ENCODE peak calls at places on chromosomes 7 and 10, in six cellular contexts. L, A, D, C, O and G are unnamed samples.

GRCh38 chr7:69365588-69366241 is 232.6 kb upstream of the AUTS2 start:
- DNase-seq in L (no peak), A (no peak), D (no peak), C (no peak), O (no peak), G (no peak)

GRCh38 chr7:2200584-2200980 is 32.2 kb downstream of the MAD1L1 start:
- DNase-seq in L (no peak), A (no peak), D (no peak), C (no peak), O (no peak), G (no peak)

GRCh38 chr7:151424799-151425198 is 15.0 kb upstream of the WDR86 start:
- DNase-seq in L (no peak), A (no peak), D (no peak), C (no peak), O (no peak), G (no peak)

GRCh38 chr10:96585726-96586418 is 940 bp downstream of the TM9SF3 start:
- DNase-seq in L (no peak), A (no peak), D (no peak), C (no peak), O (no peak), G (no peak)

GRCh38 chr10:70856454-70856853 is 31.9 kb downstream of the PCBD1 start:
- DNase-seq in L (no peak), A (no peak), D (no peak), C (no peak), O (no peak), G (no peak)

GRCh38 chr7:117085769-117086463 is 132.6 kb downstream of the ST7 start:
- DNase-seq in L (no peak), A (no peak), D (no peak), C (no peak), O (no peak), G (no peak)

GRCh38 chr10:72310241-72310633 is 36.5 kb downstream of the DDIT4 start:
- DNase-seq in L (no peak), A (no peak), D (no peak), C (no peak), O (no peak), G (no peak)

GRCh38 chr7:129530881-129531391 is 28.6 kb downstream of the SMKR1 start:
- DNase-seq in L (no peak), A (no peak), D (peak; percentile 72), C (peak; percentile 58), O (no peak), G (no peak)

GRCh38 chr7:133282094-133282493 is 29.2 kb downstream of the EXOC4 start:
- DNase-seq in L (no peak), A (no peak), D (no peak), C (no peak), O (no peak), G (no peak)

GRCh38 chr7:124152859-124153692 is 120.2 kb upstream of the TMEM229A start:
- DNase-seq in L (no peak), A (no peak), D (peak; percentile 47), C (peak; percentile 27), O (no peak), G (peak; percentile 51)

GRCh38 chr10:13328126-13328525 is 20.0 kb downstream of the SEPHS1 start:
- DNase-seq in L (no peak), A (no peak), D (no peak), C (no peak), O (no peak), G (no peak)

GRCh38 chr7:96657347-96658010 is 52.2 kb downstream of the SEM1 start:
- DNase-seq in L (peak; percentile 57), A (no peak), D (no peak), C (no peak), O (no peak), G (peak; percentile 20)

GRCh38 chr10:125157473-125157865 is 2.9 kb downstream of the CTBP2 start:
- DNase-seq in L (peak; percentile 29), A (no peak), D (no peak), C (no peak), O (no peak), G (no peak)

GRCh38 chr10:7635431-7636125 is 31.2 kb downstream of the ITIH5 start:
- DNase-seq in L (no peak), A (no peak), D (no peak), C (no peak), O (no peak), G (peak; percentile 77)

GRCh38 chr10:29324220-29324831 is 35.5 kb downstream of the LYZL1 start:
- DNase-seq in L (no peak), A (no peak), D (no peak), C (peak; percentile 71), O (no peak), G (no peak)

GRCh38 chr10:110221721-110222261 is 14.4 kb downstream of the MXI1 start:
- DNase-seq in L (peak; percentile 63), A (peak; percentile 56), D (peak; percentile 84), C (no peak), O (no peak), G (no peak)

GRCh38 chr10:13773496-13774170 is 186.9 kb downstream of the PRPF18 start:
- DNase-seq in L (no peak), A (no peak), D (no peak), C (no peak), O (no peak), G (no peak)

GRCh38 chr7:155052982-155053381 is 17.1 kb upstream of the HTR5A start:
- DNase-seq in L (no peak), A (no peak), D (no peak), C (no peak), O (no peak), G (no peak)

DNA sequence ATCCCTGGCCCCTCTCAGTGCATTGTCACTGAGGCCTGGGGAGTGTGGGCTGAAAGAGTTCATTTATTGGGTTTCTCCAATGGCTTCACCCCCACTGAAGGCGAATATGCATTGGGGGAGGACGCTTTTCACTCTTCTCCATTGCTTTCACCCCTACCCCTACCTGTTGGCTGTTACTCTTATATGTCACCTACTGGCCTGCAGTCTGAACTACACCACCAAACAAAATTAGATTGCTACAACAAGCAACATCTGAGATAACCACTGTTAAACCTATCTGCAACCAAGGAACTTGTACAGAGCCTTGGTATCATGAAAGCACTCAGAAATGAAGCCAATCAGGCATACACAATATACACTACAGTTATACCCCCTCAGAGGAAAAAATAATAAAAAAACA is 203.7 kb downstream of the REEP3 start:
- DNase-seq in L (no peak), A (no peak), D (no peak), C (no peak), O (no peak), G (no peak)
- TF ChIP-seq ZNF274 in L (no peak), A (no peak), D (no peak), C (no peak), O (no peak), G (no peak)

GRCh38 chr10:114239117-114239993 is at the start of gene VWA2:
- DNase-seq in L (peak; percentile 86), A (no peak), D (no peak), C (no peak), O (no peak), G (peak; percentile 25)
- TF ChIP-seq YY1 in L (no peak), A (no peak), D (no peak), C (no peak), O (no peak), G (no peak)

DNA sequence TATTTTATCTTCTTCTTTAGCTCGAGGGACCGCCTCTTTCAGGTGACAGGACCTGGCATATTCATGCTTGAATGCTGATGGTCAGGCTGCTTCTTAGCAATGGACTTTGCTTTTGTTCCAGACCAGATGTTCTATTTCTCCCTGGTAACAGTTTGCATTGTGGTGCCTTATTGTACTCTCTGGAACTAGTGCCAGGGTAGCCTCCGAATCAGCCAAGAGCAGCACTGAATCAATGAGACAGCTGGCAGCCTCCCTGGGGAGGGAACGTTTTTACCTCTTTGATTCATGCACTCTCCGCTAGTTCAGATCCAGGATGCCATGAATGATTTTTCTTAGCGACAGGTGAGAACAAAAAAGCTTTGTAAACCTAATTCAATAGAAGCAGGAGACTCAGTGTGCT is 54.1 kb upstream of the NXPH1 start:
- DNase-seq in L (no peak), A (no peak), D (no peak), C (no peak), O (no peak), G (no peak)
- H3K4me1 ChIP-seq in L (peaks cover 5% of the 10 kb centered on the region), A (no peaks in the 10 kb centered on the region), D (no peaks in the 10 kb centered on the region), C (no peaks in the 10 kb centered on the region), O (no peaks in the 10 kb centered on the region), G (no peaks in the 10 kb centered on the region)

DNA sequence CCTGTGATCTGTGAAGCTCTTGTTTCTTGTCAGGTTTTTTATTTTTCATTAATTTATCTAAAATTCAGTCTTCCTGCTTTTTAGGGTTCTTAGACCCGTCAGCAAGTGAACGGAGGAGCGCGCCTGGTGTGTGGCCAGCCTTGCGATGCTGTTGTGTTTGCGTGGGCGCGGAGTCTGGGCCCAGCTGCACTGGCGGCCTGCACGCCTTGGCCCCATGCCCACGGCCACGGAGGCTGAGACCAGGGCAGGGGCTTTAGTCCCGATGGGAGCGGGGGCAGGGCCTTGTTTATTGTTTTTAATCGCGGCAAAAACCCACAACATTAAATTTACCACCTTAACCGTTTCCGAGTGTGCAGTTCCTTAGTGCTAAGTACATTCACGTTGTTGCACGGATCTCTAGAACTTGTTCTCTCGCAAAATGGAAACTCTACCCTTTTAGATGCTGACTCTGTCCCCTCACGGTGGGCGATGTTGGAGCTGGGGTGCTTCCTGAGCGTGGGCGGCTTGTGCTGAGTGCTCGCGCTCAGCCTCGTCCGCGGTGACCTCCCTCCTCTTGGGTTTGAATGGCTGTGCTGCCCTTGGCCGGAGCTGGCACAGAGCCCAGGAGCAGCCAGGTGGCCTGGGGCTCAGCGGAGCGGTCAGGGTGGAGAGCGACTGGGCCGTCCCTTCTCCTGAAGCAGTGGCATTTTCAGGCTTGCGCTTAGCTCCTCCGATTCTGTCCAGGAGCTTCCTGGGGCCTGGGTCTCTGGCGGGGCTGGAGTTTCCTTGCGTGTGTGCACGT is 69.1 kb downstream of the INPP5A start:
- DNase-seq in L (no peak), A (no peak), D (no peak), C (peak; percentile 7), O (no peak), G (no peak)
- TF ChIP-seq ZNF274 in L (no peak), A (no peak), D (no peak), C (no peak), O (no peak), G (no peak)

GRCh38 chr7:75948179-75948578 is 33.2 kb downstream of the POR start:
- DNase-seq in L (no peak), A (no peak), D (no peak), C (no peak), O (no peak), G (no peak)
- TF ChIP-seq YY1 in L (no peak), A (no peak), D (no peak), C (no peak), O (no peak), G (no peak)

DNA sequence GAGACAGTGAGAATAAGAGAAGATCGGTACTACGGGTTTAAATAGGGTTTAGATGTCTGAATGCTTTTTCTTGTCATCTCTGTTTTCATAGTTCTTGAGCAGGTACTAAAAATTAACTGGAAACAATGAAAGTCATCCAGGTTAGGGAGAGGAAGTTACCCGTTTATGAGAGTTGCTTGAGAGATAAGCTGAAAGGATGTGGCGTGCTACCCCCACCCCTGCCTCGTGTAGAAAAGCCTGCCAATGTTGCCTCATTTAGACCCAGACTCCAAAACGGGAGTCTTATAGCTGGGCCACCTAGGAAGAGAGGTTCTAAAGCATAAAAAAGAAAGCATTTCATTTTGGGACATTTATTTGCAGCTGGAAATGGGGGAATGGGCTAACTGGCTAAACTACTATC is 10.2 kb downstream of the AKR1C4 start:
- DNase-seq in L (no peak), A (no peak), D (no peak), C (no peak), O (no peak), G (no peak)
- H3K4me1 ChIP-seq in L (no peaks in the 10 kb centered on the region), A (no peaks in the 10 kb centered on the region), D (no peaks in the 10 kb centered on the region), C (no peaks in the 10 kb centered on the region), O (no peaks in the 10 kb centered on the region), G (no peaks in the 10 kb centered on the region)

GRCh38 chr10:51821045-51821444 is 121.7 kb upstream of the CSTF2T start:
- DNase-seq in L (no peak), A (no peak), D (no peak), C (no peak), O (no peak), G (no peak)
- TF ChIP-seq ZNF274 in L (no peak), A (no peak), D (no peak), C (no peak), O (no peak), G (no peak)